ENCODE peak calls at places on chromosome 20, in seven cellular contexts. One of them, this sample, is unnamed.

GRCh38 chr20:48630342-48631075 is 197.3 kb downstream of the PREX1 start:
- DNase-seq in iPS-NIHi11: peak; percentile 70
- DNase-seq in GM18507: no peak
- DNase-seq in MV-4-11: no peak
- DNase-seq in CD8-positive, alpha-beta T cell: no peak
- DNase-seq in posterior cingulate gyrus: no peak
- DNase-seq in psoas muscle: no peak
- DNase-seq in this sample: no peak

GRCh38 chr20:17680128-17680835 is 1.8 kb downstream of the RRBP1 start:
- DNase-seq in GM18507: no peak
- DNase-seq in posterior cingulate gyrus: no peak
- DNase-seq in iPS-NIHi11: no peak
- DNase-seq in psoas muscle: peak; percentile 72
- DNase-seq in CD8-positive, alpha-beta T cell: peak; percentile 24
- DNase-seq in MV-4-11: peak; percentile 73
- DNase-seq in this sample: no peak

GRCh38 chr20:35192071-35192872 is 20.4 kb downstream of the PROCR start:
- DNase-seq in CD8-positive, alpha-beta T cell: no peak
- DNase-seq in GM18507: no peak
- DNase-seq in MV-4-11: no peak
- DNase-seq in posterior cingulate gyrus: no peak
- DNase-seq in psoas muscle: no peak
- DNase-seq in iPS-NIHi11: no peak
- DNase-seq in this sample: no peak

GRCh38 chr20:32343438-32343837 is 14.7 kb upstream of the ASXL1 start:
- DNase-seq in MV-4-11: peak; percentile 81
- DNase-seq in CD8-positive, alpha-beta T cell: no peak
- DNase-seq in psoas muscle: no peak
- DNase-seq in posterior cingulate gyrus: no peak
- DNase-seq in GM18507: no peak
- DNase-seq in iPS-NIHi11: no peak
- DNase-seq in this sample: no peak

GRCh38 chr20:21796059-21796458 is 90.6 kb downstream of the PAX1 start:
- DNase-seq in CD8-positive, alpha-beta T cell: no peak
- DNase-seq in posterior cingulate gyrus: no peak
- DNase-seq in iPS-NIHi11: peak; percentile 22
- DNase-seq in GM18507: no peak
- DNase-seq in psoas muscle: no peak
- DNase-seq in MV-4-11: no peak
- DNase-seq in this sample: no peak

GRCh38 chr20:4681971-4682370 is 39.7 kb upstream of the PRND start:
- DNase-seq in psoas muscle: no peak
- DNase-seq in MV-4-11: no peak
- DNase-seq in GM18507: no peak
- DNase-seq in posterior cingulate gyrus: no peak
- DNase-seq in iPS-NIHi11: no peak
- DNase-seq in CD8-positive, alpha-beta T cell: no peak
- DNase-seq in this sample: no peak

GRCh38 chr20:24673678-24674570 is 204.5 kb downstream of the SYNDIG1 start:
- DNase-seq in GM18507: no peak
- DNase-seq in CD8-positive, alpha-beta T cell: no peak
- DNase-seq in iPS-NIHi11: no peak
- DNase-seq in posterior cingulate gyrus: no peak
- DNase-seq in MV-4-11: no peak
- DNase-seq in psoas muscle: no peak
- DNase-seq in this sample: no peak

GRCh38 chr20:32472581-32473207 is 112.4 kb downstream of the NOL4L start:
- DNase-seq in psoas muscle: no peak
- DNase-seq in CD8-positive, alpha-beta T cell: no peak
- DNase-seq in posterior cingulate gyrus: no peak
- DNase-seq in GM18507: no peak
- DNase-seq in MV-4-11: no peak
- DNase-seq in iPS-NIHi11: no peak
- DNase-seq in this sample: no peak

GRCh38 chr20:45235995-45236394 is 14.8 kb downstream of the SEMG2 start:
- DNase-seq in MV-4-11: no peak
- DNase-seq in psoas muscle: no peak
- DNase-seq in GM18507: no peak
- DNase-seq in posterior cingulate gyrus: no peak
- DNase-seq in CD8-positive, alpha-beta T cell: no peak
- DNase-seq in iPS-NIHi11: peak; percentile 63
- DNase-seq in this sample: no peak

GRCh38 chr20:60430516-60431001 is 472.3 kb downstream of the CDH26 start:
- DNase-seq in iPS-NIHi11: no peak
- DNase-seq in GM18507: no peak
- DNase-seq in psoas muscle: no peak
- DNase-seq in CD8-positive, alpha-beta T cell: no peak
- DNase-seq in posterior cingulate gyrus: no peak
- DNase-seq in MV-4-11: no peak
- DNase-seq in this sample: no peak

GRCh38 chr20:9319687-9320384 is 194.6 kb upstream of the LAMP5 start:
- DNase-seq in posterior cingulate gyrus: no peak
- DNase-seq in MV-4-11: peak; percentile 84
- DNase-seq in psoas muscle: no peak
- DNase-seq in CD8-positive, alpha-beta T cell: no peak
- DNase-seq in iPS-NIHi11: no peak
- DNase-seq in GM18507: no peak
- DNase-seq in this sample: no peak

GRCh38 chr20:19934792-19935491 is 82.2 kb upstream of the NAA20 start:
- DNase-seq in psoas muscle: peak; percentile 66
- DNase-seq in iPS-NIHi11: no peak
- DNase-seq in MV-4-11: peak; percentile 96
- DNase-seq in GM18507: no peak
- DNase-seq in posterior cingulate gyrus: peak; percentile 65
- DNase-seq in CD8-positive, alpha-beta T cell: no peak
- DNase-seq in this sample: no peak

GRCh38 chr20:1893721-1894470 is 1.3 kb upstream of the SIRPA start:
- DNase-seq in CD8-positive, alpha-beta T cell: no peak
- DNase-seq in MV-4-11: peak; percentile 66
- DNase-seq in psoas muscle: no peak
- DNase-seq in iPS-NIHi11: no peak
- DNase-seq in posterior cingulate gyrus: no peak
- DNase-seq in GM18507: no peak
- DNase-seq in this sample: no peak

GRCh38 chr20:56752274-56752673 is 123.2 kb downstream of the TFAP2C start:
- DNase-seq in CD8-positive, alpha-beta T cell: no peak
- DNase-seq in iPS-NIHi11: no peak
- DNase-seq in psoas muscle: no peak
- DNase-seq in GM18507: no peak
- DNase-seq in posterior cingulate gyrus: no peak
- DNase-seq in MV-4-11: no peak
- DNase-seq in this sample: no peak

GRCh38 chr20:24684421-24684871 is 215.0 kb downstream of the SYNDIG1 start:
- DNase-seq in CD8-positive, alpha-beta T cell: no peak
- DNase-seq in MV-4-11: peak; percentile 95
- DNase-seq in posterior cingulate gyrus: peak; percentile 8
- DNase-seq in psoas muscle: no peak
- DNase-seq in iPS-NIHi11: no peak
- DNase-seq in GM18507: no peak
- DNase-seq in this sample: no peak

GRCh38 chr20:50389437-50389807 is 120.8 kb upstream of the PTPN1 start:
- DNase-seq in CD8-positive, alpha-beta T cell: no peak
- DNase-seq in posterior cingulate gyrus: no peak
- DNase-seq in psoas muscle: no peak
- DNase-seq in GM18507: no peak
- DNase-seq in MV-4-11: no peak
- DNase-seq in iPS-NIHi11: no peak
- DNase-seq in this sample: no peak

GRCh38 chr20:54069501-54069971 is 858 bp downstream of the BCAS1 start:
- DNase-seq in psoas muscle: no peak
- DNase-seq in posterior cingulate gyrus: no peak
- DNase-seq in GM18507: no peak
- DNase-seq in CD8-positive, alpha-beta T cell: no peak
- DNase-seq in MV-4-11: no peak
- DNase-seq in iPS-NIHi11: no peak
- DNase-seq in this sample: no peak

GRCh38 chr20:25058051-25058796 is at the start of gene ACSS1:
- DNase-seq in CD8-positive, alpha-beta T cell: peak; percentile 76
- DNase-seq in MV-4-11: peak; percentile 21
- DNase-seq in psoas muscle: peak; percentile 84
- DNase-seq in posterior cingulate gyrus: peak; percentile 76
- DNase-seq in GM18507: peak; percentile 78
- DNase-seq in iPS-NIHi11: peak; percentile 64
- DNase-seq in this sample: peak; percentile 73

GRCh38 chr20:37378785-37379598 is 33.1 kb downstream of the SRC start:
- DNase-seq in iPS-NIHi11: no peak
- DNase-seq in psoas muscle: peak; percentile 42
- DNase-seq in CD8-positive, alpha-beta T cell: no peak
- DNase-seq in MV-4-11: no peak
- DNase-seq in GM18507: no peak
- DNase-seq in posterior cingulate gyrus: no peak
- DNase-seq in this sample: no peak

GRCh38 chr20:39588148-39588757 is 626.1 kb downstream of the DHX35 start:
- DNase-seq in GM18507: no peak
- DNase-seq in psoas muscle: no peak
- DNase-seq in MV-4-11: no peak
- DNase-seq in CD8-positive, alpha-beta T cell: no peak
- DNase-seq in posterior cingulate gyrus: no peak
- DNase-seq in iPS-NIHi11: no peak
- DNase-seq in this sample: no peak

GRCh38 chr20:64045346-64046011 is 4.0 kb downstream of the SOX18 start:
- DNase-seq in psoas muscle: no peak
- DNase-seq in GM18507: no peak
- DNase-seq in CD8-positive, alpha-beta T cell: no peak
- DNase-seq in MV-4-11: no peak
- DNase-seq in iPS-NIHi11: no peak
- DNase-seq in posterior cingulate gyrus: no peak
- DNase-seq in this sample: no peak

GRCh38 chr20:47187450-47188195 is 168.9 kb downstream of the ZMYND8 start:
- DNase-seq in CD8-positive, alpha-beta T cell: peak; percentile 23
- DNase-seq in GM18507: no peak
- DNase-seq in psoas muscle: peak; percentile 30
- DNase-seq in MV-4-11: peak; percentile 15
- DNase-seq in posterior cingulate gyrus: no peak
- DNase-seq in iPS-NIHi11: no peak
- DNase-seq in this sample: no peak

GRCh38 chr20:47703748-47704147 is 81.5 kb downstream of the SULF2 start:
- DNase-seq in iPS-NIHi11: no peak
- DNase-seq in posterior cingulate gyrus: no peak
- DNase-seq in MV-4-11: no peak
- DNase-seq in psoas muscle: no peak
- DNase-seq in CD8-positive, alpha-beta T cell: no peak
- DNase-seq in GM18507: no peak
- DNase-seq in this sample: no peak

GRCh38 chr20:56780266-56780665 is 151.2 kb downstream of the TFAP2C start:
- DNase-seq in iPS-NIHi11: no peak
- DNase-seq in MV-4-11: peak; percentile 79
- DNase-seq in CD8-positive, alpha-beta T cell: no peak
- DNase-seq in GM18507: no peak
- DNase-seq in psoas muscle: no peak
- DNase-seq in posterior cingulate gyrus: no peak
- DNase-seq in this sample: no peak

GRCh38 chr20:58610071-58610800 is 40.8 kb upstream of the STX16 start:
- DNase-seq in CD8-positive, alpha-beta T cell: no peak
- DNase-seq in iPS-NIHi11: no peak
- DNase-seq in MV-4-11: no peak
- DNase-seq in psoas muscle: no peak
- DNase-seq in posterior cingulate gyrus: no peak
- DNase-seq in GM18507: no peak
- DNase-seq in this sample: no peak

This sample was measured in GM12864.